ENCODE peak calls at places on chromosomes 13 and 19, in ten cellular contexts. G, B, Z, F, E, T, Q, A, M and O are unnamed samples.

GRCh38 chr13:28299941-28300340 is 161.6 kb downstream of the PAN3 start:
- DNase-seq in G (no peak), B (no peak), Z (no peak), F (no peak), E (no peak), T (no peak), Q (no peak), A (no peak), M (no peak), O (no peak)

GRCh38 chr13:106143392-106143791 is 392.1 kb downstream of the EFNB2 start:
- DNase-seq in G (no peak), B (no peak), Z (no peak), F (no peak), E (peak; percentile 31), T (peak; percentile 7), Q (no peak), A (no peak), M (no peak), O (peak; percentile 47)

GRCh38 chr13:105033999-105034398 is 1501.5 kb downstream of the EFNB2 start:
- DNase-seq in G (no peak), B (no peak), Z (no peak), F (no peak), E (no peak), T (no peak), Q (no peak), A (no peak), M (no peak), O (no peak)

GRCh38 chr19:13821292-13821691 is 26.0 kb downstream of the ZSWIM4 start:
- DNase-seq in G (no peak), B (no peak), Z (no peak), F (no peak), E (no peak), T (no peak), Q (no peak), A (no peak), M (no peak), O (no peak)

GRCh38 chr13:24233351-24233901 is 72.9 kb downstream of the SPATA13 start:
- DNase-seq in G (no peak), B (no peak), Z (peak; percentile 16), F (peak; percentile 79), E (no peak), T (peak; percentile 51), Q (no peak), A (no peak), M (no peak), O (no peak)

GRCh38 chr19:35856546-35857149 is at the start of gene KIRREL2:
- DNase-seq in G (no peak), B (no peak), Z (no peak), F (no peak), E (no peak), T (no peak), Q (no peak), A (peak; percentile 32), M (peak; percentile 32), O (no peak)

GRCh38 chr19:17889609-17890214 is 18.0 kb downstream of the SLC5A5 start:
- DNase-seq in G (peak; percentile 66), B (no peak), Z (peak; percentile 60), F (peak; percentile 66), E (no peak), T (peak; percentile 51), Q (no peak), A (no peak), M (no peak), O (no peak)

GRCh38 chr13:110560606-110561334 is 752 bp downstream of the RAB20 start:
- DNase-seq in G (no peak), B (peak; percentile 5), Z (peak; percentile 17), F (peak; percentile 36), E (no peak), T (peak; percentile 56), Q (no peak), A (no peak), M (no peak), O (no peak)

GRCh38 chr19:13060233-13060963 is 42.3 kb downstream of the LYL1 start:
- DNase-seq in G (peak; percentile 87), B (no peak), Z (no peak), F (peak; percentile 58), E (no peak), T (peak; percentile 16), Q (no peak), A (no peak), M (no peak), O (no peak)

GRCh38 chr13:110308377-110309158 is 1.5 kb downstream of the COL4A2 start:
- DNase-seq in G (peak; percentile 58), B (no peak), Z (peak; percentile 46), F (peak; percentile 78), E (no peak), T (peak; percentile 58), Q (no peak), A (peak; percentile 72), M (no peak), O (peak; percentile 11)

GRCh38 chr19:45030825-45031224 is 8.0 kb upstream of the CLASRP start:
- DNase-seq in G (no peak), B (no peak), Z (no peak), F (no peak), E (no peak), T (no peak), Q (no peak), A (no peak), M (no peak), O (no peak)

GRCh38 chr19:38247126-38247525 is 9.0 kb downstream of the PPP1R14A start:
- DNase-seq in G (peak; percentile 40), B (no peak), Z (no peak), F (peak; percentile 58), E (no peak), T (no peak), Q (no peak), A (no peak), M (no peak), O (no peak)

GRCh38 chr13:99196466-99197256 is 4.0 kb upstream of the UBAC2 start:
- DNase-seq in G (no peak), B (no peak), Z (peak; percentile 22), F (no peak), E (no peak), T (no peak), Q (no peak), A (no peak), M (no peak), O (no peak)